ENCODE peak calls at places on chromosomes 1 and 21, in eight cellular contexts. J, Z, I, N, M, O, L and E are unnamed samples.

GRCh38 chr1:48227165-48228013 is 4.9 kb downstream of the SLC5A9 start:
- DNase-seq in J (no peak), Z (peak), I (no peak), N (no peak), M (no peak), O (no peak), L (no peak), E (no peak)

GRCh38 chr1:41333146-41333784 is 28.0 kb upstream of the FOXO6 start:
- DNase-seq in J (no peak), Z (peak), I (no peak), N (no peak), M (no peak), O (no peak), L (peak), E (peak)

GRCh38 chr1:226209307-226210059 is 14.0 kb upstream of the MIXL1 start:
- DNase-seq in J (no peak), Z (no peak), I (no peak), N (no peak), M (no peak), O (no peak), L (no peak), E (no peak)

GRCh38 chr1:235050911-235051360 is 77.7 kb downstream of the TOMM20 start:
- DNase-seq in J (no peak), Z (peak), I (no peak), N (no peak), M (no peak), O (peak), L (peak), E (no peak)

GRCh38 chr1:33985166-33985565 is 121.3 kb downstream of the HMGB4 start:
- DNase-seq in J (no peak), Z (no peak), I (no peak), N (no peak), M (peak), O (no peak), L (no peak), E (no peak)

GRCh38 chr1:160401972-160402795 is 1.8 kb downstream of the VANGL2 start:
- DNase-seq in J (no peak), Z (no peak), I (no peak), N (no peak), M (no peak), O (no peak), L (no peak), E (no peak)

GRCh38 chr21:27571706-27572105 is 604.8 kb upstream of the ADAMTS5 start:
- DNase-seq in J (no peak), Z (no peak), I (no peak), N (peak), M (no peak), O (no peak), L (peak), E (no peak)

GRCh38 chr1:15761729-15762128 is 3.1 kb downstream of the FBLIM1 start:
- DNase-seq in J (no peak), Z (no peak), I (no peak), N (no peak), M (no peak), O (no peak), L (no peak), E (no peak)

GRCh38 chr1:21914880-21915640 is 22.1 kb downstream of the HSPG2 start:
- DNase-seq in J (no peak), Z (no peak), I (no peak), N (no peak), M (peak), O (no peak), L (no peak), E (no peak)

GRCh38 chr1:94095112-94095637 is 25.8 kb downstream of the ABCA4 start:
- DNase-seq in J (no peak), Z (no peak), I (no peak), N (no peak), M (no peak), O (peak), L (peak), E (no peak)